ENCODE peak calls at places on chromosomes 12 and 14, in seven cellular contexts. W is RWPE1; D is HEK293T; Z is substantia nigra; Y is effector CD4-positive, alpha-beta T cell; Q is hypothalamus; I is adipocyte. P is an unnamed sample.

GRCh38 chr12:113341535-113341934 is 6.6 kb upstream of the SLC8B1 start:
- DNase-seq in W (no peak), D (no peak), Z (no peak), Y (no peak), Q (no peak), I (no peak), P (no peak)

GRCh38 chr14:73726025-73726961 is 12.1 kb upstream of the PNMA1 start:
- DNase-seq in W (no peak), D (no peak), Z (no peak), Y (no peak), Q (no peak), I (no peak), P (no peak)

GRCh38 chr12:15854916-15855315 is 27.3 kb upstream of the STRAP start:
- DNase-seq in W (no peak), D (no peak), Z (no peak), Y (no peak), Q (no peak), I (no peak), P (no peak)

GRCh38 chr12:32051511-32052299 is 54.9 kb upstream of the BICD1 start:
- DNase-seq in W (peak), D (no peak), Z (no peak), Y (no peak), Q (no peak), I (peak), P (peak)

GRCh38 chr14:20522332-20522731 is 17.0 kb downstream of the RNASE10 start:
- DNase-seq in W (no peak), D (no peak), Z (no peak), Y (no peak), Q (no peak), I (no peak), P (no peak)

GRCh38 chr14:75821828-75822521 is 159.8 kb downstream of the TGFB3 start:
- DNase-seq in W (no peak), D (no peak), Z (no peak), Y (no peak), Q (no peak), I (no peak), P (peak)

GRCh38 chr12:108565976-108566375 is 3.6 kb downstream of the ISCU start:
- DNase-seq in W (peak), D (no peak), Z (no peak), Y (peak), Q (no peak), I (peak), P (peak)

GRCh38 chr14:77043177-77043983 is 14.9 kb upstream of the IRF2BPL start:
- DNase-seq in W (peak), D (no peak), Z (peak), Y (no peak), Q (no peak), I (peak), P (peak)

GRCh38 chr14:39376671-39377403 is 55.4 kb downstream of the FBXO33 start:
- DNase-seq in W (no peak), D (no peak), Z (no peak), Y (no peak), Q (no peak), I (peak), P (no peak)

GRCh38 chr12:14199455-14200199 is 165.9 kb upstream of the ATF7IP start:
- DNase-seq in W (no peak), D (no peak), Z (no peak), Y (no peak), Q (no peak), I (no peak), P (no peak)

GRCh38 chr14:54322241-54322640 is 74.6 kb upstream of the CDKN3 start:
- DNase-seq in W (no peak), D (no peak), Z (no peak), Y (no peak), Q (no peak), I (no peak), P (no peak)

GRCh38 chr12:57430117-57430930 is 519 bp downstream of the R3HDM2 start:
- DNase-seq in W (peak), D (peak), Z (peak), Y (no peak), Q (peak), I (peak), P (peak)

GRCh38 chr12:76242813-76243540 is 105.2 kb downstream of the BBS10 start:
- DNase-seq in W (no peak), D (no peak), Z (no peak), Y (no peak), Q (no peak), I (no peak), P (peak)

GRCh38 chr14:51093371-51094281 is 1.3 kb downstream of the TRIM9 start:
- DNase-seq in W (no peak), D (peak), Z (peak), Y (peak), Q (peak), I (no peak), P (no peak)

GRCh38 chr14:98244162-98244948 is 1027.6 kb downstream of the BCL11B start:
- DNase-seq in W (no peak), D (no peak), Z (no peak), Y (no peak), Q (no peak), I (no peak), P (no peak)

GRCh38 chr14:39381366-39381765 is 50.9 kb downstream of the FBXO33 start:
- DNase-seq in W (no peak), D (no peak), Z (no peak), Y (no peak), Q (peak), I (no peak), P (no peak)

GRCh38 chr12:53145383-53145782 is 35.1 kb upstream of the ZNF740 start:
- DNase-seq in W (no peak), D (no peak), Z (no peak), Y (no peak), Q (no peak), I (peak), P (peak)

GRCh38 chr12:727321-727720 is 25.1 kb upstream of the WNK1 start:
- DNase-seq in W (no peak), D (no peak), Z (no peak), Y (no peak), Q (no peak), I (no peak), P (no peak)

GRCh38 chr14:36975834-36976233 is 196.6 kb downstream of the SLC25A21 start:
- DNase-seq in W (no peak), D (no peak), Z (no peak), Y (no peak), Q (no peak), I (peak), P (no peak)

GRCh38 chr12:14836336-14837210 is 6.8 kb downstream of the ART4 start:
- DNase-seq in W (peak), D (no peak), Z (no peak), Y (no peak), Q (no peak), I (peak), P (peak)

GRCh38 chr14:94485944-94486841 is 10.2 kb upstream of the SERPINA9 start:
- DNase-seq in W (peak), D (peak), Z (peak), Y (no peak), Q (peak), I (peak), P (peak)

GRCh38 chr12:46154221-46154975 is 114.4 kb downstream of the SLC38A1 start:
- DNase-seq in W (peak), D (no peak), Z (no peak), Y (no peak), Q (no peak), I (peak), P (peak)

GRCh38 chr14:87305345-87305744 is 687.6 kb downstream of the GALC start:
- DNase-seq in W (no peak), D (no peak), Z (no peak), Y (no peak), Q (no peak), I (no peak), P (no peak)

GRCh38 chr12:46764005-46764404 is 61.8 kb downstream of the SLC38A4 start:
- DNase-seq in W (no peak), D (no peak), Z (no peak), Y (no peak), Q (no peak), I (no peak), P (no peak)

GRCh38 chr12:69284131-69284530 is 44.8 kb downstream of the CPSF6 start:
- DNase-seq in W (peak), D (peak), Z (peak), Y (no peak), Q (peak), I (peak), P (peak)

GRCh38 chr12:72369560-72369959 is 97.4 kb downstream of the TRHDE start:
- DNase-seq in W (no peak), D (no peak), Z (no peak), Y (no peak), Q (no peak), I (no peak), P (no peak)

GRCh38 chr12:80470403-80470802 is 26.4 kb downstream of the PTPRQ start:
- DNase-seq in W (no peak), D (no peak), Z (no peak), Y (no peak), Q (no peak), I (no peak), P (no peak)

GRCh38 chr14:68937790-68938514 is 41.1 kb downstream of the ACTN1 start:
- DNase-seq in W (no peak), D (no peak), Z (no peak), Y (no peak), Q (no peak), I (peak), P (no peak)

GRCh38 chr14:105046891-105047282 is 18.3 kb downstream of the GPR132 start:
- DNase-seq in W (no peak), D (no peak), Z (no peak), Y (no peak), Q (no peak), I (no peak), P (no peak)

GRCh38 chr14:59331217-59331616 is 134.0 kb downstream of the GPR135 start:
- DNase-seq in W (no peak), D (no peak), Z (no peak), Y (no peak), Q (no peak), I (no peak), P (no peak)

GRCh38 chr14:23358553-23359166 is 6.0 kb upstream of the SLC22A17 start:
- DNase-seq in W (no peak), D (no peak), Z (no peak), Y (no peak), Q (no peak), I (no peak), P (no peak)

GRCh38 chr14:22791302-22791701 is 23.9 kb downstream of the SLC7A7 start:
- DNase-seq in W (peak), D (no peak), Z (no peak), Y (no peak), Q (no peak), I (peak), P (peak)

GRCh38 chr12:9248435-9248834 is 40.2 kb upstream of the PZP start:
- DNase-seq in W (no peak), D (no peak), Z (no peak), Y (no peak), Q (no peak), I (no peak), P (no peak)

GRCh38 chr12:122528582-122528981 is 1.5 kb downstream of the KNTC1 start:
- DNase-seq in W (no peak), D (no peak), Z (no peak), Y (no peak), Q (no peak), I (no peak), P (no peak)

GRCh38 chr12:110853856-110854255 is 7.1 kb downstream of the CCDC63 start:
- DNase-seq in W (no peak), D (no peak), Z (no peak), Y (no peak), Q (no peak), I (no peak), P (peak)

GRCh38 chr12:50127546-50127945 is 15.5 kb downstream of the COX14 start:
- DNase-seq in W (no peak), D (no peak), Z (no peak), Y (no peak), Q (no peak), I (no peak), P (no peak)

P was measured in GM03348.